ENCODE peak calls at places on chromosomes 5 and 9, in six cellular contexts. One of them, this sample, is unnamed.
A peak's percentile ranks its signal among the peaks of the same experiment; 100 is the strongest.

GRCh38 chr5:1526151-1526631 is 2.4 kb upstream of the LPCAT1 start:
- DNase-seq in heart left ventricle: peak; percentile 18
- DNase-seq in IMR-90: no peak
- DNase-seq in transverse colon: peak; percentile 7
- DNase-seq in esophagus squamous epithelium: no peak
- DNase-seq in right lobe of liver: peak; percentile 13
- DNase-seq in this sample: peak; percentile 13

GRCh38 chr9:94168203-94169000 is 84.1 kb downstream of the PTPDC1 start:
- DNase-seq in heart left ventricle: no peak
- DNase-seq in IMR-90: peak; percentile 40
- DNase-seq in transverse colon: no peak
- DNase-seq in esophagus squamous epithelium: no peak
- DNase-seq in right lobe of liver: no peak
- DNase-seq in this sample: no peak

GRCh38 chr9:81637276-81637675 is 52.1 kb downstream of the TLE1 start:
- DNase-seq in heart left ventricle: no peak
- DNase-seq in IMR-90: peak; percentile 18
- DNase-seq in transverse colon: no peak
- DNase-seq in esophagus squamous epithelium: no peak
- DNase-seq in right lobe of liver: no peak
- DNase-seq in this sample: no peak

GRCh38 chr9:2324742-2325141 is 296.8 kb upstream of the VLDLR start:
- DNase-seq in heart left ventricle: no peak
- DNase-seq in IMR-90: no peak
- DNase-seq in transverse colon: no peak
- DNase-seq in esophagus squamous epithelium: no peak
- DNase-seq in right lobe of liver: no peak
- DNase-seq in this sample: no peak

GRCh38 chr5:159913048-159913447 is 3.2 kb upstream of the ADRA1B start:
- DNase-seq in heart left ventricle: no peak
- DNase-seq in IMR-90: peak; percentile 76
- DNase-seq in transverse colon: no peak
- DNase-seq in esophagus squamous epithelium: no peak
- DNase-seq in right lobe of liver: no peak
- DNase-seq in this sample: peak; percentile 41

GRCh38 chr9:12884736-12885395 is 110.0 kb downstream of the LURAP1L start:
- DNase-seq in heart left ventricle: no peak
- DNase-seq in IMR-90: peak; percentile 88
- DNase-seq in transverse colon: no peak
- DNase-seq in esophagus squamous epithelium: no peak
- DNase-seq in right lobe of liver: no peak
- DNase-seq in this sample: no peak

GRCh38 chr5:179137643-179138567 is 77.7 kb downstream of the ZNF354C start:
- DNase-seq in heart left ventricle: no peak
- DNase-seq in IMR-90: no peak
- DNase-seq in transverse colon: no peak
- DNase-seq in esophagus squamous epithelium: no peak
- DNase-seq in right lobe of liver: no peak
- DNase-seq in this sample: no peak

GRCh38 chr5:131277875-131278795 is 14.3 kb downstream of the CDC42SE2 start:
- DNase-seq in heart left ventricle: no peak
- DNase-seq in IMR-90: peak; percentile 24
- DNase-seq in transverse colon: no peak
- DNase-seq in esophagus squamous epithelium: no peak
- DNase-seq in right lobe of liver: no peak
- DNase-seq in this sample: no peak

GRCh38 chr9:122562134-122562760 is 9.3 kb downstream of the OR1N2 start:
- DNase-seq in heart left ventricle: no peak
- DNase-seq in IMR-90: no peak
- DNase-seq in transverse colon: no peak
- DNase-seq in esophagus squamous epithelium: no peak
- DNase-seq in right lobe of liver: no peak
- DNase-seq in this sample: no peak

GRCh38 chr5:56179442-56179841 is 53.7 kb downstream of the ANKRD55 start:
- DNase-seq in heart left ventricle: no peak
- DNase-seq in IMR-90: no peak
- DNase-seq in transverse colon: no peak
- DNase-seq in esophagus squamous epithelium: no peak
- DNase-seq in right lobe of liver: no peak
- DNase-seq in this sample: no peak

GRCh38 chr5:179275941-179276837 is 69.1 kb downstream of the ADAMTS2 start:
- DNase-seq in heart left ventricle: peak; percentile 89
- DNase-seq in IMR-90: peak; percentile 98
- DNase-seq in transverse colon: peak; percentile 59
- DNase-seq in esophagus squamous epithelium: no peak
- DNase-seq in right lobe of liver: no peak
- DNase-seq in this sample: peak; percentile 97

GRCh38 chr9:116555102-116555501 is 132.0 kb upstream of the TRIM32 start:
- DNase-seq in heart left ventricle: peak; percentile 50
- DNase-seq in IMR-90: no peak
- DNase-seq in transverse colon: no peak
- DNase-seq in esophagus squamous epithelium: no peak
- DNase-seq in right lobe of liver: no peak
- DNase-seq in this sample: peak; percentile 72

GRCh38 chr9:93603906-93604326 is 27.5 kb downstream of the PHF2 start:
- DNase-seq in heart left ventricle: no peak
- DNase-seq in IMR-90: no peak
- DNase-seq in transverse colon: no peak
- DNase-seq in esophagus squamous epithelium: no peak
- DNase-seq in right lobe of liver: no peak
- DNase-seq in this sample: no peak

GRCh38 chr9:33263936-33264472 is 504 bp downstream of the BAG1 start:
- DNase-seq in heart left ventricle: peak; percentile 71
- DNase-seq in IMR-90: no peak
- DNase-seq in transverse colon: peak; percentile 59
- DNase-seq in esophagus squamous epithelium: peak; percentile 49
- DNase-seq in right lobe of liver: peak; percentile 63
- DNase-seq in this sample: peak; percentile 56

GRCh38 chr5:154308457-154309360 is 118.2 kb downstream of the GALNT10 start:
- DNase-seq in heart left ventricle: no peak
- DNase-seq in IMR-90: peak; percentile 72
- DNase-seq in transverse colon: no peak
- DNase-seq in esophagus squamous epithelium: no peak
- DNase-seq in right lobe of liver: no peak
- DNase-seq in this sample: no peak

GRCh38 chr5:16120579-16120978 is 59.0 kb downstream of the MARCHF11 start:
- DNase-seq in heart left ventricle: no peak
- DNase-seq in IMR-90: no peak
- DNase-seq in transverse colon: no peak
- DNase-seq in esophagus squamous epithelium: no peak
- DNase-seq in right lobe of liver: no peak
- DNase-seq in this sample: no peak

GRCh38 chr5:132224721-132225120 is 2.9 kb downstream of the P4HA2 start:
- DNase-seq in heart left ventricle: no peak
- DNase-seq in IMR-90: peak; percentile 48
- DNase-seq in transverse colon: peak; percentile 15
- DNase-seq in esophagus squamous epithelium: no peak
- DNase-seq in right lobe of liver: no peak
- DNase-seq in this sample: peak; percentile 28

GRCh38 chr5:88829053-88829452 is 53.9 kb downstream of the MEF2C start:
- DNase-seq in heart left ventricle: peak; percentile 47
- DNase-seq in IMR-90: no peak
- DNase-seq in transverse colon: no peak
- DNase-seq in esophagus squamous epithelium: no peak
- DNase-seq in right lobe of liver: no peak
- DNase-seq in this sample: no peak

GRCh38 chr5:88827997-88828396 is 55.0 kb downstream of the MEF2C start:
- DNase-seq in heart left ventricle: no peak
- DNase-seq in IMR-90: peak; percentile 14
- DNase-seq in transverse colon: no peak
- DNase-seq in esophagus squamous epithelium: no peak
- DNase-seq in right lobe of liver: no peak
- DNase-seq in this sample: no peak

GRCh38 chr5:88825782-88826110 is 57.2 kb downstream of the MEF2C start:
- DNase-seq in heart left ventricle: no peak
- DNase-seq in IMR-90: peak; percentile 8
- DNase-seq in transverse colon: no peak
- DNase-seq in esophagus squamous epithelium: no peak
- DNase-seq in right lobe of liver: no peak
- DNase-seq in this sample: no peak

GRCh38 chr5:88824892-88825781 is 57.8 kb downstream of the MEF2C start:
- DNase-seq in heart left ventricle: no peak
- DNase-seq in IMR-90: peak; percentile 67
- DNase-seq in transverse colon: no peak
- DNase-seq in esophagus squamous epithelium: no peak
- DNase-seq in right lobe of liver: no peak
- DNase-seq in this sample: no peak

DNA sequence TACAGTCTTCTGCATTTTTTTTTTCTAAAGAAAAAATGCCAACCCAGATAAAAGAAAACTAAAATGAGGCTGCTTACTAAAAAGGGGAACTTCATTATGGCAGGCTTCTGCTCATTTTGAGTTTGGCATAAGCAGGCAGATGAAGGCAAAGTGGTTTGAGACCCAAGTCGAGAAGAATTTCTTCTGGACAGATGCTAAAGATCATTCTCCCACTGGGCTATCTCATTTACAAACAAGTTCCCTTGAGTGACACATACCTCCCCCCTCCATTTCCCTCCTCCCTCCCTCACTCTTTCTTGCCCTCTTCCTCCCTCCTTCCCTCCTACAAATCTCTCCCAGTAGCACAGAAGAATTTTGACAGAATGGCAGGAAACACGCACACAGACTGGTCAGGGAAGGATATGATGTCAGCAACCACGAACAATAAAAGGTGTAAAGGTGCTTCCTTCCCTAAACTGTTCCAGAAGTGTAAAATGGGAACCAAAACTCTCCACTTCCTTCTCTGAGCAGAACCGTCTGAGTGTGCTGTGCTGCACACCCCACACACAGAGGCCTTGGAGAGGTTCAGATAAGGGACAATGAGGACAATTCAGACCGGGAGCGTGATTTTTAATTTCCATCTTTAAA is 55.9 kb downstream of the MEF2C start:
- DNase-seq in heart left ventricle: peak; percentile 48
- DNase-seq in IMR-90: peak; percentile 90
- DNase-seq in transverse colon: peak; percentile 33
- DNase-seq in esophagus squamous epithelium: no peak
- DNase-seq in right lobe of liver: peak; percentile 34
- DNase-seq in this sample: no peak
- TF ChIP-seq POLR2A in heart left ventricle: peak; percentile 57
- TF ChIP-seq POLR2A in IMR-90: no peak
- TF ChIP-seq POLR2A in transverse colon: peak; percentile 31
- TF ChIP-seq POLR2A in esophagus squamous epithelium: peak; percentile 43
- TF ChIP-seq POLR2A in right lobe of liver: peak; percentile 43
- TF ChIP-seq POLR2A in this sample: no peak

DNA sequence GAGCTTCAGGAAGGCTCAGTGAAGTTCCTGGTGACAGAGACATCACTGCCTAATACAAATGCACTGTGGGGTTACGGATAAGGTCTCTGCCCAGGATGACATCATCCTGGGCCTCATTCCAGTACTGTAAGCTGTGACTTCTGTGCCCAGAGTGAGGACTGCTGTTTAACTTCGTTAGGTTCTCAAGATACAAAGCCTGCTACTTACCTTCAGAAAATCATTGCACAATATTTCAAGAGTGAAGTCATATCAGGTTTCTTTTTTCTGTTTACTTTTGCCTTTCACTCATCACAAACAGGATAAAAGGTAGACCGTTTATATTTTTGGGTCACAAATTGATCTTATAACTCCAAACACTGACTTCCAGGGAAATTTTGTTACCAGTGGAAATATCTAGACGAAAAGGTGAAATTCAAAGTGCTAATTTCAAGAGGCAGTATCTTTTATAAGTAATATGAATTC is 241.2 kb downstream of the PIK3R1 start:
- DNase-seq in heart left ventricle: peak; percentile 51
- DNase-seq in IMR-90: peak; percentile 53
- DNase-seq in transverse colon: peak; percentile 25
- DNase-seq in esophagus squamous epithelium: no peak
- DNase-seq in right lobe of liver: peak; percentile 30
- DNase-seq in this sample: no peak
- TF ChIP-seq POLR2A in heart left ventricle: no peak
- TF ChIP-seq POLR2A in IMR-90: no peak
- TF ChIP-seq POLR2A in transverse colon: no peak
- TF ChIP-seq POLR2A in esophagus squamous epithelium: no peak
- TF ChIP-seq POLR2A in right lobe of liver: peak; percentile 23
- TF ChIP-seq POLR2A in this sample: no peak

DNA sequence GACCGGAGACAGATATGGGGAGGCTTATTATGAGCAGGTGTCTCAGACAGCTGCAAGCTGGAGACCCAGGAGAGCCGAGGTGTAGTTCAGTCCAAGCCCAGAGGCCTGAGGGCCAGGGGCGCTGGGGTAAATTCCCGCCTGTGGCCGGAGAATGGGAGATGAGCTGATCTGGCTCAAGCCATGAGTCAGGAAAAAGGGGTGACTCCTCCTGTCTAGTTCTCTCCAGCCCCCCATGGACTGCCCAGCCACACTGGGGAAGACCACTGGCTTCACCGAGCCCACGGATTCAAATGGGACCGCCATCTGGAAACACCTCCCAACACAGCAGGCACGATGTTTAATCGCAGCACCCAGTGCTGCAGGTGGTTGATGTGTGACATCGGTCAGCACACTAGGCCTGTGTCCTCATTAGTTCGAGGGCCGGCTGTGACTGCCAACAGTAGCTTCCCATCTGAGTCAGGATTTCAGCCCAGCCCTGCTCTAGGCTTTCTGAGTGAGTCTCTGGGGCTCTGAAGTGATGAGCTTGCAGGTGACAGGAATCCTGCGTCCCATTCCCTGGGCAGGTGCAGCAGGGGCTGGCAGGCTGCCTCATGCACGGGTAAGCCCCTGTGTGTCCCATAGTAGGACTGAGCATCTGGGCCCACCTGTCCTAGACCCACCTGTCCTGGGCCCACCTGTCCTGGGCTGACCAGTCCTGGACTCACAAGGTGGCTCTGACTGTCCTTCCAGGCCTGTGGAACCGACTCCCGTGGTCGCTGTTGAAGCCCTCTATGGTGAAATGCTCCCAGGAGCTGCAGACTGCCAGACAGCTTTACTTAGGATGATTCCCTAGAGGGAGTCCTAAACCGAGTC is 49.7 kb downstream of the AHRR start:
- DNase-seq in heart left ventricle: peak; percentile 15
- DNase-seq in IMR-90: no peak
- DNase-seq in transverse colon: peak; percentile 5
- DNase-seq in esophagus squamous epithelium: no peak
- DNase-seq in right lobe of liver: no peak
- DNase-seq in this sample: no peak
- TF ChIP-seq POLR2A in heart left ventricle: no peak
- TF ChIP-seq POLR2A in IMR-90: no peak
- TF ChIP-seq POLR2A in transverse colon: no peak
- TF ChIP-seq POLR2A in esophagus squamous epithelium: no peak
- TF ChIP-seq POLR2A in right lobe of liver: no peak
- TF ChIP-seq POLR2A in this sample: no peak

GRCh38 chr9:83981126-83981871 is 694 bp downstream of the RMI1 start:
- DNase-seq in heart left ventricle: no peak
- DNase-seq in IMR-90: peak; percentile 35
- DNase-seq in transverse colon: peak; percentile 59
- DNase-seq in esophagus squamous epithelium: no peak
- DNase-seq in right lobe of liver: no peak
- DNase-seq in this sample: no peak

GRCh38 chr9:83978992-83979811 is 813 bp downstream of the HNRNPK start:
- DNase-seq in heart left ventricle: peak; percentile 90
- DNase-seq in IMR-90: peak; percentile 81
- DNase-seq in transverse colon: peak; percentile 87
- DNase-seq in esophagus squamous epithelium: peak; percentile 41
- DNase-seq in right lobe of liver: peak; percentile 92
- DNase-seq in this sample: peak; percentile 82

GRCh38 chr9:83980395-83981125 is at the start of gene RMI1:
- DNase-seq in heart left ventricle: peak; percentile 100
- DNase-seq in IMR-90: peak; percentile 96
- DNase-seq in transverse colon: peak; percentile 99
- DNase-seq in esophagus squamous epithelium: peak; percentile 94
- DNase-seq in right lobe of liver: peak; percentile 99
- DNase-seq in this sample: peak; percentile 99

GRCh38 chr9:83977196-83977595 is 2.8 kb downstream of the HNRNPK start:
- DNase-seq in heart left ventricle: no peak
- DNase-seq in IMR-90: no peak
- DNase-seq in transverse colon: no peak
- DNase-seq in esophagus squamous epithelium: no peak
- DNase-seq in right lobe of liver: no peak
- DNase-seq in this sample: no peak

GRCh38 chr9:83979812-83980394 is at the start of gene HNRNPK:
- DNase-seq in heart left ventricle: peak; percentile 99
- DNase-seq in IMR-90: peak; percentile 98
- DNase-seq in transverse colon: peak; percentile 100
- DNase-seq in esophagus squamous epithelium: peak; percentile 76
- DNase-seq in right lobe of liver: peak; percentile 100
- DNase-seq in this sample: peak; percentile 99
- TF ChIP-seq POLR2A in heart left ventricle: no peak
- TF ChIP-seq POLR2A in IMR-90: peak; percentile 85
- TF ChIP-seq POLR2A in transverse colon: no peak
- TF ChIP-seq POLR2A in esophagus squamous epithelium: peak; percentile 75
- TF ChIP-seq POLR2A in right lobe of liver: no peak
- TF ChIP-seq POLR2A in this sample: peak; percentile 8